ENCODE peak calls at places on chromosome 22, in five cellular contexts. O is esophagus squamous epithelium, D is HCT116, J is uterus, B is fibroblast of lung. T is an unnamed sample.

GRCh38 chr22:48743601-48744282 is 1083.9 kb downstream of the BRD1 start:
- DNase-seq in O (no peak), B (no peak), D (no peak), J (no peak), T (no peak)

GRCh38 chr22:44773082-44773481 is 20.7 kb downstream of the ARHGAP8 start:
- DNase-seq in J (no peak), O (no peak), B (no peak), D (no peak), T (no peak)

GRCh38 chr22:37187552-37187890 is 526 bp downstream of the C1QTNF6 start:
- DNase-seq in B (peak), J (peak), O (no peak), D (no peak), T (no peak)

GRCh38 chr22:20583471-20583922 is 76.1 kb downstream of the MED15 start:
- DNase-seq in D (no peak), J (no peak), O (no peak), B (no peak), T (no peak)

GRCh38 chr22:31540966-31541365 is 44.6 kb downstream of the SFI1 start:
- DNase-seq in D (no peak), J (no peak), B (no peak), O (no peak), T (no peak)

GRCh38 chr22:50182176-50183081 is 3.3 kb upstream of the TRABD start:
- DNase-seq in O (no peak), D (no peak), J (no peak), B (no peak), T (no peak)

GRCh38 chr22:49324527-49325491 is 502.9 kb downstream of the BRD1 start:
- DNase-seq in J (no peak), D (no peak), O (no peak), B (no peak), T (no peak)

GRCh38 chr22:24601217-24602104 is 1.5 kb upstream of the GGT1 start:
- DNase-seq in J (no peak), O (no peak), D (no peak), B (no peak), T (no peak)

GRCh38 chr22:17767236-17768065 is 6.8 kb downstream of the BID start:
- DNase-seq in J (no peak), D (no peak), O (no peak), B (no peak), T (no peak)

GRCh38 chr22:27975381-27976013 is 56.4 kb upstream of the PITPNB start:
- DNase-seq in B (peak), J (no peak), D (no peak), O (no peak), T (no peak)

GRCh38 chr22:22366478-22366988 is 121.9 kb downstream of the VPREB1 start:
- DNase-seq in O (no peak), D (no peak), B (no peak), J (no peak), T (no peak)

GRCh38 chr22:50314455-50315288 is 7.2 kb upstream of the PLXNB2 start:
- DNase-seq in D (no peak), B (no peak), O (no peak), J (no peak), T (no peak)

GRCh38 chr22:24094966-24095365 is 83.9 kb downstream of the CABIN1 start:
- DNase-seq in B (no peak), D (no peak), O (no peak), J (no peak), T (no peak)

GRCh38 chr22:36377022-36377631 is 10.6 kb downstream of the MYH9 start:
- DNase-seq in J (no peak), D (no peak), B (no peak), O (no peak), T (no peak)

GRCh38 chr22:20569059-20570058 is 61.9 kb downstream of the MED15 start:
- DNase-seq in O (no peak), B (peak), J (peak), D (peak), T (no peak)

GRCh38 chr22:24040946-24041345 is 29.8 kb downstream of the CABIN1 start:
- DNase-seq in D (no peak), B (no peak), O (no peak), J (no peak), T (no peak)

GRCh38 chr22:23268877-23269276 is 88.6 kb downstream of the BCR start:
- DNase-seq in J (no peak), B (no peak), D (no peak), O (no peak), T (no peak)

GRCh38 chr22:36010913-36011312 is 17.7 kb downstream of the RBFOX2 start:
- DNase-seq in D (no peak), J (no peak), B (peak), O (no peak), T (no peak)

GRCh38 chr22:37242395-37242918 is 1.6 kb downstream of the RAC2 start:
- DNase-seq in B (peak), D (no peak), J (peak), O (peak), T (no peak)

GRCh38 chr22:48827228-48827810 is 1000.4 kb downstream of the BRD1 start:
- DNase-seq in O (no peak), D (no peak), B (peak), J (no peak), T (no peak)

GRCh38 chr22:39367040-39367439 is 17.2 kb downstream of the SYNGR1 start:
- DNase-seq in D (no peak), O (no peak), B (no peak), J (no peak), T (no peak)

GRCh38 chr22:22085702-22086500 is 103.3 kb upstream of the TOP3B start:
- DNase-seq in B (peak), J (no peak), D (peak), O (no peak), T (no peak)

GRCh38 chr22:25900880-25901279 is 158.9 kb downstream of the MYO18B start:
- DNase-seq in D (no peak), B (no peak), J (no peak), O (no peak), T (no peak)

GRCh38 chr22:25900390-25900789 is 158.4 kb downstream of the MYO18B start:
- DNase-seq in D (no peak), O (no peak), B (no peak), J (no peak), T (no peak)

GRCh38 chr22:25902402-25902801 is 160.4 kb downstream of the MYO18B start:
- DNase-seq in B (no peak), J (no peak), O (no peak), D (no peak), T (no peak)

GRCh38 chr22:25899566-25899965 is 157.6 kb downstream of the MYO18B start:
- DNase-seq in B (no peak), O (no peak), J (no peak), D (no peak), T (no peak)

DNA sequence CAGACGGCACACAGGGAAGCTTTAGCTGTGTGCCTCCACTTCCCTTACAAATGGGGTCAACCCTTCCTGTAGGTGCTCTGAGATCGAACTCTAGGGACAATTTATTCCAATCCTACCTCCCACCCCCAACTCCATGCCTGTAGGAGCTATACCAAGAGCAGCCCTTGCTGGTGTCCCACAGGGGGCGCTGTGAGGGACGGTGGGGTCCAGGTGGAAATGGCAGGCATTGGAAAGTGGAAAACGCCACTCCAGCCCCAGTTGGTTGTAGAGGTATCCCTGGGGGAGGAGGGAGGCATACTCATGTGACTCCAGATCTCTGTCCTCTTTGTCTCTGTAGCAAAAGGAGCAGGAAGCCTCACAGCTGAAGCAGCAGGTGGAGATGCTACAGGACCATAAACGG is 161.3 kb downstream of the MYO18B start:
- DNase-seq in B (no peak), J (no peak), O (no peak), D (peak), T (no peak)
- TF ChIP-seq CTCF in B (no peak), J (no peak), O (no peak), D (peak), T (no peak)

GRCh38 chr22:32723632-32724031 is 77.9 kb upstream of the TIMP3 start:
- DNase-seq in B (peak), O (no peak), J (peak), D (no peak), T (no peak)

GRCh38 chr22:32725369-32725988 is 76.0 kb upstream of the TIMP3 start:
- DNase-seq in O (no peak), D (no peak), J (peak), B (no peak), T (no peak)

GRCh38 chr22:32729368-32729767 is 72.1 kb upstream of the TIMP3 start:
- DNase-seq in D (no peak), B (no peak), J (no peak), O (no peak), T (no peak)

GRCh38 chr22:32731372-32731771 is 70.1 kb upstream of the TIMP3 start:
- DNase-seq in J (peak), D (no peak), O (no peak), B (no peak), T (no peak)

DNA sequence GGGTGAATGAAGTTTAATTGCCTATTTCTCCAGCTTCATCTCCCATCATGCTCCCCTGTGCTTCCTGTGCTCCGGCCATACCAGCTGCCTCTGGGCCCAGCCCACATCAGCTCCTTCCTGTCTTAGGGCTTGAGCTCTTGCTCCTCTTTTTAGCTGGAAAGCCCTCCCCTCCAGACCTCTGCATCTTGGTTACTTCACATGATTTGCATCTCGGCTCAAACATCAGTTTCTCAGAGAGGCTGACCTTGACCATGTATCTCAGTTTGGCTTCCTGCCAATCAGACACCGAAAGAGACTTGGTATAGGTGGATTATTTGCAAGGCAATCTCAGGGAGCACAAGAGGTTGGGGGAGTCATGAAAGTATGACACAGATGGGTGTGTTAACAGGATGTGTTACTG is 73.2 kb upstream of the TIMP3 start:
- DNase-seq in B (no peak), D (no peak), O (no peak), J (no peak), T (no peak)
- TF ChIP-seq CTCF in B (no peak), D (no peak), O (no peak), J (no peak), T (no peak)

GRCh38 chr22:42462016-42462415 is 29.8 kb upstream of the NFAM1 start:
- DNase-seq in B (no peak), O (no peak), J (no peak), D (no peak), T (no peak)
- TF ChIP-seq CTCF in B (no peak), O (no peak), J (no peak), D (no peak), T (no peak)

GRCh38 chr22:19430890-19431541 is 517 bp downstream of the HIRA start:
- DNase-seq in J (no peak), O (no peak), B (peak), D (no peak), T (no peak)

GRCh38 chr22:19434829-19435580 is 2.7 kb downstream of the MRPL40 start:
- DNase-seq in J (no peak), O (no peak), D (no peak), B (no peak), T (no peak)

GRCh38 chr22:19429950-19430889 is 1.3 kb downstream of the HIRA start:
- DNase-seq in B (peak), J (no peak), O (no peak), D (no peak), T (no peak)

GRCh38 chr22:19431641-19432091 is at the start of gene HIRA:
- DNase-seq in J (peak), B (peak), D (peak), O (no peak), T (no peak)

GRCh38 chr22:19432092-19432844 is at the start of gene MRPL40:
- DNase-seq in J (peak), O (peak), D (peak), B (peak), T (peak)
- TF ChIP-seq CTCF in J (no peak), O (peak), D (no peak), B (no peak), T (no peak)

DNA sequence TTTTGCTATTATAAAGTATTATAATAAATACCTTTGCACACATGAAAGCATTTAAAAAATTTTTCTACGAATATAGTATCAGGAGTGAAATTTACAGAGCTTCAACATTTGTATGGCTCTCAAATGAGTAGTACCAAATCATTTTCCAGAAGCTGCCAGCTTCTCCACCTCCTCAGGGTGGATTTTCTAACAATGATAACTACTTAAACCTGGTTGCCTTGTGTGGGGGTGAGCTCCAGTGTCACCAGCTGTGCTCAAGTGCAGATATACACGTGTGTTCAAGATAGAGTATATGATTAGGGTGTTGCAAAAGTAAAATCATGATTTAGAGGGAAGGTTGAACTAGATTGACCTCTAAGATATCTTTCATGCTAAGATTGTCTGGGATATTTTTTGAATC is 48.2 kb downstream of the HORMAD2 start:
- DNase-seq in J (no peak), D (no peak), B (no peak), O (no peak), T (no peak)
- TF ChIP-seq CTCF in J (no peak), D (no peak), B (no peak), O (no peak), T (no peak)

GRCh38 chr22:45830531-45831245 is 146.3 kb downstream of the WNT7B start:
- DNase-seq in O (no peak), J (no peak), B (peak), D (no peak), T (no peak)

GRCh38 chr22:45831394-45831793 is 145.6 kb downstream of the WNT7B start:
- DNase-seq in O (no peak), B (peak), J (no peak), D (peak), T (no peak)

GRCh38 chr22:45832959-45833580 is 143.9 kb downstream of the WNT7B start:
- DNase-seq in J (no peak), O (no peak), D (no peak), B (no peak), T (no peak)

GRCh38 chr22:45833613-45834012 is 143.3 kb downstream of the WNT7B start:
- DNase-seq in O (no peak), D (no peak), J (no peak), B (no peak), T (no peak)

GRCh38 chr22:45832180-45832579 is 144.8 kb downstream of the WNT7B start:
- DNase-seq in O (no peak), B (no peak), J (no peak), D (no peak), T (no peak)
- TF ChIP-seq CTCF in O (peak), B (no peak), J (no peak), D (peak), T (no peak)